ENCODE peak calls at places on chromosomes 11 and 22, in five cellular contexts. K, D, V, G and M are unnamed samples.

GRCh38 chr22:21690401-21690801 is 24.6 kb downstream of the PPIL2 start:
- DNase-seq in G (no peak), D (no peak), V (no peak), K (no peak), M (no peak)

GRCh38 chr11:2099523-2100316 is 39.5 kb downstream of the IGF2 start:
- DNase-seq in G (no peak), K (no peak), V (no peak), D (peak; percentile 61), M (no peak)

GRCh38 chr11:2466869-2467694 is 22.3 kb downstream of the KCNQ1 start:
- DNase-seq in G (no peak), V (no peak), K (no peak), D (no peak), M (no peak)

GRCh38 chr11:122717264-122717867 is 61.8 kb downstream of the UBASH3B start:
- DNase-seq in K (no peak), V (no peak), G (no peak), D (no peak), M (no peak)

GRCh38 chr22:48720662-48721393 is 1106.8 kb downstream of the BRD1 start:
- DNase-seq in D (no peak), K (no peak), G (no peak), V (no peak), M (no peak)

GRCh38 chr11:62948765-62949320 is 27.7 kb upstream of the CHRM1 start:
- DNase-seq in K (no peak), V (no peak), D (no peak), G (no peak), M (no peak)

GRCh38 chr11:112863304-112863703 is 97.9 kb upstream of the NCAM1 start:
- DNase-seq in K (no peak), G (no peak), V (no peak), D (no peak), M (no peak)

GRCh38 chr11:113179181-113179701 is 135.1 kb upstream of the TTC12 start:
- DNase-seq in G (no peak), D (no peak), V (no peak), K (no peak), M (no peak)

GRCh38 chr11:65887723-65888162 is 528 bp downstream of the FIBP start:
- DNase-seq in V (peak; percentile 65), G (no peak), D (no peak), K (no peak), M (no peak)

GRCh38 chr11:73585834-73586575 is 11.9 kb downstream of the FAM168A start:
- DNase-seq in G (no peak), D (no peak), K (no peak), V (peak; percentile 75), M (no peak)

GRCh38 chr11:60785806-60786361 is 751 bp downstream of the MS4A10 start:
- DNase-seq in D (no peak), G (no peak), K (no peak), V (peak; percentile 40), M (no peak)

GRCh38 chr11:122668562-122669090 is 13.1 kb downstream of the UBASH3B start:
- DNase-seq in G (no peak), D (no peak), V (peak; percentile 83), K (no peak), M (no peak)

GRCh38 chr22:33519974-33520903 is 400.0 kb downstream of the LARGE1 start:
- DNase-seq in D (no peak), K (no peak), V (no peak), G (no peak), M (no peak)

GRCh38 chr11:9459573-9460321 is 1.1 kb upstream of the ZNF143 start:
- DNase-seq in K (peak; percentile 7), V (peak; percentile 21), G (no peak), D (no peak), M (peak; percentile 60)

GRCh38 chr22:41290262-41291221 is 4.6 kb upstream of the RANGAP1 start:
- DNase-seq in K (no peak), V (peak; percentile 67), D (no peak), G (no peak), M (no peak)

GRCh38 chr11:87125257-87125656 is 87.5 kb downstream of the TMEM135 start:
- DNase-seq in K (no peak), G (no peak), V (no peak), D (no peak), M (no peak)

GRCh38 chr11:78290293-78291176 is 101.8 kb downstream of the USP35 start:
- DNase-seq in G (no peak), V (peak; percentile 76), D (no peak), K (no peak), M (no peak)

GRCh38 chr11:8070417-8071101 is 10.5 kb upstream of the TUB start:
- DNase-seq in K (no peak), D (no peak), G (no peak), V (no peak), M (no peak)

GRCh38 chr11:74169736-74170458 is 905 bp downstream of the C2CD3 start:
- DNase-seq in K (no peak), V (no peak), D (no peak), G (no peak), M (no peak)

GRCh38 chr22:24436553-24436952 is 9.2 kb downstream of the ADORA2A start:
- DNase-seq in K (no peak), D (no peak), G (no peak), V (no peak), M (no peak)

GRCh38 chr11:31005202-31005601 is 364.3 kb downstream of the DCDC1 start:
- DNase-seq in V (no peak), K (no peak), G (no peak), D (no peak), M (no peak)

GRCh38 chr11:44126304-44126703 is 30.8 kb downstream of the EXT2 start:
- DNase-seq in D (no peak), G (no peak), K (no peak), V (no peak), M (no peak)

GRCh38 chr11:79678780-79679468 is 238.1 kb upstream of the TENM4 start:
- DNase-seq in G (no peak), D (no peak), V (no peak), K (no peak), M (no peak)

GRCh38 chr22:38172016-38172431 is 9.6 kb downstream of the PLA2G6 start:
- DNase-seq in D (no peak), K (no peak), G (no peak), V (no peak), M (no peak)

GRCh38 chr22:50268655-50269113 is 1.5 kb downstream of the MAPK11 start:
- DNase-seq in K (no peak), V (no peak), G (no peak), D (no peak), M (no peak)

GRCh38 chr11:72229336-72229924 is 4.9 kb downstream of the INPPL1 start:
- DNase-seq in G (no peak), D (no peak), K (no peak), V (no peak), M (no peak)

GRCh38 chr11:64856382-64857227 is 12.2 kb upstream of the CDC42BPG start:
- DNase-seq in V (peak; percentile 91), G (no peak), D (peak; percentile 94), K (no peak), M (peak; percentile 83)

GRCh38 chr11:125939081-125939521 is 6.7 kb upstream of the VSIG10L2 start:
- DNase-seq in D (no peak), V (no peak), K (no peak), G (no peak), M (no peak)

GRCh38 chr22:10961043-10961860 is 4566.7 kb upstream of the OR11H1 start:
- DNase-seq in G (no peak), K (no peak), D (peak; percentile 54), V (no peak), M (no peak)